ENCODE peak calls at places on chromosomes 16 and 17, in nine cellular contexts. Y, M, R, J, P, B, N, X and U are unnamed samples.

GRCh38 chr16:10868562-10869469 is 8.2 kb upstream of the CIITA start:
- DNase-seq in Y (peak), M (no peak), R (peak), J (peak), P (no peak), B (no peak), N (no peak), X (no peak), U (no peak)

GRCh38 chr17:73138541-73139138 is 26.2 kb upstream of the SSTR2 start:
- DNase-seq in Y (no peak), M (peak), R (no peak), J (no peak), P (peak), B (no peak), N (no peak), X (no peak), U (peak)

GRCh38 chr17:50944054-50944901 is 78.1 kb upstream of the TOB1 start:
- DNase-seq in Y (peak), M (peak), R (peak), J (peak), P (peak), B (peak), N (peak), X (peak), U (no peak)

GRCh38 chr17:7043544-7044268 is at the start of gene SLC16A11:
- DNase-seq in Y (peak), M (peak), R (no peak), J (peak), P (peak), B (peak), N (no peak), X (peak), U (peak)

GRCh38 chr16:27670071-27670825 is 120.3 kb downstream of the KATNIP start:
- DNase-seq in Y (no peak), M (no peak), R (no peak), J (no peak), P (no peak), B (no peak), N (no peak), X (no peak), U (no peak)

GRCh38 chr16:50402298-50402895 is 33.6 kb upstream of the BRD7 start:
- DNase-seq in Y (no peak), M (no peak), R (no peak), J (no peak), P (no peak), B (no peak), N (no peak), X (no peak), U (no peak)

GRCh38 chr16:1003551-1004347 is 22.2 kb downstream of the SOX8 start:
- DNase-seq in Y (no peak), M (no peak), R (no peak), J (no peak), P (no peak), B (peak), N (peak), X (no peak), U (no peak)

GRCh38 chr17:42999003-42999525 is 845 bp downstream of the RPL27 start:
- DNase-seq in Y (no peak), M (no peak), R (no peak), J (no peak), P (no peak), B (no peak), N (no peak), X (no peak), U (no peak)

GRCh38 chr16:88613-89012 is 10.6 kb downstream of the MPG start:
- DNase-seq in Y (peak), M (no peak), R (no peak), J (no peak), P (no peak), B (no peak), N (no peak), X (no peak), U (no peak)

GRCh38 chr16:56371383-56371937 is 53.9 kb downstream of the AMFR start:
- DNase-seq in Y (no peak), M (no peak), R (no peak), J (no peak), P (no peak), B (no peak), N (peak), X (no peak), U (no peak)

GRCh38 chr17:64608571-64608981 is 53.5 kb downstream of the SMURF2 start:
- DNase-seq in Y (no peak), M (no peak), R (no peak), J (no peak), P (no peak), B (peak), N (peak), X (no peak), U (no peak)

GRCh38 chr17:81924557-81925532 is 2.7 kb downstream of the MAFG start:
- DNase-seq in Y (no peak), M (no peak), R (no peak), J (no peak), P (no peak), B (no peak), N (no peak), X (no peak), U (no peak)

GRCh38 chr17:1563786-1564613 is 1.4 kb upstream of the PITPNA start:
- DNase-seq in Y (no peak), M (no peak), R (no peak), J (no peak), P (no peak), B (no peak), N (no peak), X (no peak), U (no peak)

GRCh38 chr17:33929181-33929724 is 325.8 kb upstream of the CCL2 start:
- DNase-seq in Y (no peak), M (no peak), R (no peak), J (no peak), P (no peak), B (no peak), N (no peak), X (no peak), U (no peak)

GRCh38 chr17:82767041-82767754 is 15.3 kb downstream of the TBCD start:
- DNase-seq in Y (peak), M (no peak), R (no peak), J (peak), P (no peak), B (peak), N (peak), X (peak), U (peak)